ENCODE peak calls at places on chromosomes 12 and 14, in six cellular contexts. N is skeletal muscle cell; W is stimulated activated CD4-positive, alpha-beta T cell treated with anti-CD3 and anti-CD28 coated beads, Interleukin-4, amount 100 ng/mL, for 1 hour; T is choroid plexus epithelial cell; B is M059J; R is Right ventricle myocardium superior. A is an unnamed sample.

GRCh38 chr12:52608161-52608560 is 6.9 kb upstream of the KRT72 start:
- DNase-seq in N (no peak), R (no peak), B (no peak), T (no peak), W (no peak), A (no peak)

GRCh38 chr12:108605000-108605689 is 7.3 kb upstream of the TMEM119 start:
- DNase-seq in R (no peak), T (peak), B (peak), W (no peak), N (no peak), A (peak)

GRCh38 chr14:45649051-45649450 is 396.0 kb upstream of the MIS18BP1 start:
- DNase-seq in N (no peak), T (no peak), B (peak), W (no peak), R (no peak), A (no peak)

GRCh38 chr12:52280796-52281560 is 6.5 kb downstream of the KRT86 start:
- DNase-seq in W (no peak), N (peak), B (peak), T (peak), R (peak), A (peak)

GRCh38 chr12:10967409-10967808 is 19.3 kb downstream of the TAS2R50 start:
- DNase-seq in B (peak), R (no peak), N (peak), T (peak), W (no peak), A (peak)

GRCh38 chr12:121536929-121537813 is 43.7 kb downstream of the KDM2B start:
- DNase-seq in N (no peak), B (peak), W (peak), T (peak), R (peak), A (peak)

GRCh38 chr12:124884587-124885438 is 21.1 kb upstream of the SCARB1 start:
- DNase-seq in T (no peak), N (no peak), B (no peak), R (no peak), W (no peak), A (no peak)

GRCh38 chr12:70459786-70460185 is 93.7 kb downstream of the KCNMB4 start:
- DNase-seq in T (no peak), R (no peak), N (no peak), B (no peak), W (no peak), A (no peak)

GRCh38 chr12:69701821-69702220 is 2.7 kb upstream of the BEST3 start:
- DNase-seq in B (peak), W (no peak), T (no peak), R (no peak), N (no peak), A (no peak)

GRCh38 chr12:68971404-68971803 is 38.4 kb upstream of the CPM start:
- DNase-seq in T (peak), B (peak), N (peak), W (no peak), R (no peak), A (peak)

GRCh38 chr12:62656576-62657362 is 190.1 kb downstream of the MON2 start:
- DNase-seq in R (no peak), B (no peak), N (no peak), W (no peak), T (no peak), A (no peak)

GRCh38 chr12:119804011-119804641 is 73.0 kb downstream of the CIT start:
- DNase-seq in T (peak), N (no peak), B (peak), W (no peak), R (peak), A (peak)

GRCh38 chr12:118866346-118866745 is 115.0 kb upstream of the SRRM4 start:
- DNase-seq in N (no peak), T (no peak), R (no peak), W (no peak), B (peak), A (no peak)

A was measured in cardiac fibroblast.